ENCODE peak calls at places on chromosome 18, in seven cellular contexts. G, H, J, U, A, R and Z are unnamed samples.

GRCh38 chr18:43876286-43877082 is 599.2 kb upstream of the SYT4 start:
- DNase-seq in G (no peak), H (no peak), J (no peak), U (no peak), A (no peak), R (no peak), Z (no peak)

GRCh38 chr18:13558132-13558531 is 168.2 kb downstream of the FAM210A start:
- DNase-seq in G (peak), H (peak), J (no peak), U (no peak), A (peak), R (peak), Z (peak)

GRCh38 chr18:13480856-13481255 is 245.5 kb downstream of the FAM210A start:
- DNase-seq in G (no peak), H (no peak), J (no peak), U (no peak), A (no peak), R (no peak), Z (no peak)

GRCh38 chr18:61581578-61582204 is 248.5 kb downstream of the CDH20 start:
- DNase-seq in G (peak), H (peak), J (peak), U (no peak), A (peak), R (peak), Z (peak)

GRCh38 chr18:78549971-78550370 is 429.6 kb upstream of the SALL3 start:
- DNase-seq in G (no peak), H (no peak), J (no peak), U (no peak), A (no peak), R (no peak), Z (no peak)

GRCh38 chr18:75374466-75374865 is 53.0 kb downstream of the SMIM21 start:
- DNase-seq in G (no peak), H (no peak), J (no peak), U (no peak), A (no peak), R (no peak), Z (no peak)

GRCh38 chr18:54772081-54772480 is 56.2 kb upstream of the RAB27B start:
- DNase-seq in G (no peak), H (no peak), J (no peak), U (no peak), A (no peak), R (no peak), Z (no peak)

GRCh38 chr18:55672574-55673361 is 84.8 kb upstream of the TCF4 start:
- DNase-seq in G (no peak), H (no peak), J (no peak), U (no peak), A (no peak), R (no peak), Z (no peak)

GRCh38 chr18:76610933-76611749 is 116.1 kb upstream of the ZNF516 start:
- DNase-seq in G (no peak), H (no peak), J (no peak), U (peak), A (no peak), R (no peak), Z (no peak)

GRCh38 chr18:48866028-48866733 is 84.6 kb downstream of the SMAD7 start:
- DNase-seq in G (peak), H (peak), J (peak), U (peak), A (no peak), R (no peak), Z (no peak)

GRCh38 chr18:65523461-65523860 is 227.4 kb upstream of the CDH7 start:
- DNase-seq in G (no peak), H (no peak), J (no peak), U (no peak), A (no peak), R (no peak), Z (no peak)

GRCh38 chr18:70160075-70160678 is 45.3 kb downstream of the RTTN start:
- DNase-seq in G (no peak), H (no peak), J (no peak), U (no peak), A (no peak), R (no peak), Z (no peak)

GRCh38 chr18:71485578-71485977 is 1058.6 kb downstream of the CBLN2 start:
- DNase-seq in G (no peak), H (no peak), J (no peak), U (no peak), A (no peak), R (no peak), Z (no peak)

GRCh38 chr18:59664329-59664728 is 32.9 kb downstream of the CCBE1 start:
- DNase-seq in G (no peak), H (no peak), J (no peak), U (no peak), A (no peak), R (no peak), Z (no peak)

GRCh38 chr18:5197032-5197434 is at the start of gene AKAIN1:
- DNase-seq in G (peak), H (peak), J (peak), U (peak), A (no peak), R (peak), Z (peak)

GRCh38 chr18:50880108-50880465 is 1.2 kb downstream of the ME2 start:
- DNase-seq in G (no peak), H (no peak), J (no peak), U (no peak), A (no peak), R (no peak), Z (no peak)

GRCh38 chr18:11040823-11041712 is 108.3 kb downstream of the PIEZO2 start:
- DNase-seq in G (no peak), H (peak), J (peak), U (peak), A (peak), R (peak), Z (peak)

GRCh38 chr18:27994571-27994970 is 182.4 kb downstream of the CDH2 start:
- DNase-seq in G (no peak), H (no peak), J (no peak), U (no peak), A (no peak), R (no peak), Z (no peak)

GRCh38 chr18:62409821-62410220 is 84.7 kb downstream of the TNFRSF11A start:
- DNase-seq in G (no peak), H (no peak), J (no peak), U (no peak), A (no peak), R (no peak), Z (no peak)

GRCh38 chr18:56952026-56952425 is 194.9 kb upstream of the BOD1L2 start:
- DNase-seq in G (no peak), H (no peak), J (no peak), U (no peak), A (peak), R (no peak), Z (no peak)

GRCh38 chr18:74290831-74291770 is 662 bp downstream of the CYB5A start:
- DNase-seq in G (no peak), H (no peak), J (no peak), U (no peak), A (no peak), R (no peak), Z (peak)

GRCh38 chr18:60193780-60194179 is 178.8 kb downstream of the MC4R start:
- DNase-seq in G (no peak), H (no peak), J (no peak), U (no peak), A (no peak), R (no peak), Z (no peak)

GRCh38 chr18:25144835-25145234 is 207.1 kb downstream of the ZNF521 start:
- DNase-seq in G (no peak), H (peak), J (no peak), U (peak), A (no peak), R (no peak), Z (no peak)